ENCODE peak calls at places on chromosomes 16 and 17, in ten cellular contexts. Q is osteoblast, U is thoracic aorta, T is esophagus muscularis mucosa, E is uterus, H is tibial artery, P is cardiac fibroblast, V is hepatocyte, K is sigmoid colon, X is thyroid gland. B is an unnamed sample.

GRCh38 chr17:44121997-44122824 is 1.2 kb downstream of the HDAC5 start:
- DNase-seq in V (no peak), P (no peak), K (no peak), X (no peak), H (no peak), E (no peak), Q (peak; percentile 38), U (no peak), T (no peak), B (no peak)

GRCh38 chr17:27817731-27818130 is 17.4 kb upstream of the NOS2 start:
- DNase-seq in U (no peak), P (peak; percentile 27), T (no peak), H (no peak), X (no peak), K (no peak), V (no peak), E (no peak), Q (peak; percentile 53), B (no peak)

GRCh38 chr17:42878123-42878880 is 22.3 kb upstream of the G6PC1 start:
- DNase-seq in P (no peak), H (no peak), X (peak; percentile 49), V (peak; percentile 61), T (no peak), E (no peak), U (no peak), Q (no peak), K (no peak), B (peak; percentile 80)

GRCh38 chr16:72023962-72024361 is 15.4 kb downstream of the DHODH start:
- DNase-seq in V (no peak), X (peak; percentile 18), U (no peak), E (no peak), Q (no peak), T (no peak), P (peak; percentile 7), H (no peak), K (no peak), B (no peak)

GRCh38 chr16:28826141-28826540 is 3.3 kb downstream of the ATXN2L start:
- DNase-seq in U (no peak), E (no peak), V (no peak), X (no peak), P (no peak), T (no peak), H (no peak), K (no peak), Q (no peak), B (no peak)

GRCh38 chr16:22634913-22635312 is 124.2 kb downstream of the NPIPB5 start:
- DNase-seq in U (no peak), X (no peak), V (no peak), E (no peak), T (no peak), H (no peak), Q (no peak), P (no peak), K (no peak), B (no peak)

GRCh38 chr17:42843358-42843934 is 934 bp upstream of the AOC2 start:
- DNase-seq in T (no peak), U (no peak), P (peak; percentile 85), E (no peak), H (peak; percentile 47), Q (peak; percentile 95), K (no peak), V (peak; percentile 80), X (peak; percentile 21), B (no peak)

GRCh38 chr17:32755045-32755805 is 121.7 kb downstream of the MYO1D start:
- DNase-seq in E (no peak), Q (peak; percentile 54), H (no peak), T (no peak), U (no peak), K (no peak), X (no peak), P (peak; percentile 81), V (peak; percentile 61), B (no peak)

GRCh38 chr16:87437911-87438610 is 45.9 kb downstream of the MAP1LC3B start:
- DNase-seq in T (no peak), Q (peak; percentile 68), H (no peak), K (no peak), U (no peak), E (no peak), P (no peak), X (peak; percentile 51), V (no peak), B (no peak)

GRCh38 chr16:49439050-49439449 is 65.4 kb downstream of the C16orf78 start:
- DNase-seq in E (no peak), P (no peak), V (no peak), Q (no peak), T (no peak), H (no peak), K (peak; percentile 19), U (no peak), X (no peak), B (no peak)

GRCh38 chr16:49434733-49435132 is 61.1 kb downstream of the C16orf78 start:
- DNase-seq in V (no peak), X (no peak), U (no peak), E (no peak), K (peak; percentile 21), T (no peak), P (no peak), H (no peak), Q (no peak), B (no peak)

GRCh38 chr16:49436181-49436580 is 62.6 kb downstream of the C16orf78 start:
- DNase-seq in P (no peak), X (no peak), H (no peak), T (no peak), E (no peak), U (no peak), Q (no peak), V (no peak), K (peak; percentile 4), B (no peak)

GRCh38 chr16:49439676-49440075 is 66.1 kb downstream of the C16orf78 start:
- DNase-seq in K (peak; percentile 38), Q (no peak), X (no peak), P (no peak), E (no peak), T (no peak), V (no peak), H (no peak), U (no peak), B (no peak)

DNA sequence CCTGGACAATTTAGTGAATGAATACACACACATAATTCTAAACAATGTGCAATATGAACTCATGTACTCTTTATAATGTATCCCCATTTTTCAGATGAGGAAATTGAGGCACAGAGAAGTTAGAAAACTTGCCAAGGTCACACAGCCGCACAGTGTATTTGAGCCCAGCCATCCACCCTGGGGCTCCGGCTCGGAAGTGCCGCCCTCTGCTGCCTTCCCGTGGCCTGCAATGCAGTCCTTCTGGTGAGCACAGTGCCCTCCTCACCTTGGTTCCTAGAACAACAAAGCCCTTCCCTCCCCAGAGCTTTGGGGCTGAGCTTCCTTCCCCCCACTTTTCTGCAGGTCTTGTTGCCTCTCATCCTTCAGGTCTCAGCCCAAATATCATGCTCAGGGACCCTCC is 63.7 kb downstream of the C16orf78 start:
- DNase-seq in U (no peak), T (no peak), X (no peak), K (peak; percentile 27), H (no peak), Q (no peak), E (no peak), V (no peak), P (no peak), B (no peak)
- TF ChIP-seq CTCF in U (no peak), T (no peak), X (no peak), K (no peak), H (no peak), Q (no peak), E (no peak), V (no peak), P (no peak), B (no peak)

DNA sequence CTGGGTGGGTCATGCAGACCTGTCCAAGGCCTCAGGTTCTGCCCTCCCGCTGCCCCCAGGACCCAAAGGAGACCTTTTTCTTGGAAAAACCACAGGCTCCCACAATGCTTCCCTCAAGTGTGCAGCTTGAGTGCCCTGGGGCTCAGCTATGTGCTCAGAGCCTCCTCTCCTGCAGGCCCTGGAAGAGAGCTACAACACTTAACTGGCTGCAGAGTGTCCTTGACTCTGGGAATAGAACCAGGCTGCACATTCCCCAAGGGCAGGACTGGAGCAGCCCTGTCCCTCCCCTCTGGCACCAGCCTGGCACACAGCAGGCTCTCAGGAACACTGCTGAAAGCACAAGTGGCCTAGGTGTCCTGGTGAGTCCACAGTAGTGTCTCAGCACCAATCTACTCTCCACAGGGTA is 4.8 kb upstream of the SREBF1 start:
- DNase-seq in Q (peak; percentile 90), U (no peak), K (no peak), E (no peak), T (no peak), X (peak; percentile 97), V (no peak), P (no peak), H (no peak), B (no peak)
- H3K4me3 ChIP-seq in Q (no peak overlapping the region), U (no peak overlapping the region), K (no peak overlapping the region), E (no peak overlapping the region), T (no peak overlapping the region), X (no peak overlapping the region), V (no peak overlapping the region), P (no peak overlapping the region), H (no peak overlapping the region), B (no peak overlapping the region)

GRCh38 chr17:34283571-34283970 is 2.0 kb upstream of the CCL11 start:
- DNase-seq in E (no peak), K (no peak), P (peak; percentile 44), T (no peak), H (no peak), X (no peak), U (no peak), Q (no peak), V (no peak), B (no peak)

GRCh38 chr17:34287858-34288257 is 2.3 kb downstream of the CCL11 start:
- DNase-seq in P (no peak), T (no peak), K (no peak), H (no peak), Q (no peak), U (no peak), X (no peak), E (no peak), V (no peak), B (no peak)

GRCh38 chr17:34285304-34285792 is at the start of gene CCL11:
- DNase-seq in K (no peak), U (no peak), Q (no peak), T (no peak), V (no peak), H (no peak), X (no peak), P (no peak), E (no peak), B (no peak)
- TF ChIP-seq CTCF in K (no peak), U (no peak), Q (no peak), T (no peak), V (no peak), H (no peak), X (no peak), P (no peak), E (no peak), B (no peak)

DNA sequence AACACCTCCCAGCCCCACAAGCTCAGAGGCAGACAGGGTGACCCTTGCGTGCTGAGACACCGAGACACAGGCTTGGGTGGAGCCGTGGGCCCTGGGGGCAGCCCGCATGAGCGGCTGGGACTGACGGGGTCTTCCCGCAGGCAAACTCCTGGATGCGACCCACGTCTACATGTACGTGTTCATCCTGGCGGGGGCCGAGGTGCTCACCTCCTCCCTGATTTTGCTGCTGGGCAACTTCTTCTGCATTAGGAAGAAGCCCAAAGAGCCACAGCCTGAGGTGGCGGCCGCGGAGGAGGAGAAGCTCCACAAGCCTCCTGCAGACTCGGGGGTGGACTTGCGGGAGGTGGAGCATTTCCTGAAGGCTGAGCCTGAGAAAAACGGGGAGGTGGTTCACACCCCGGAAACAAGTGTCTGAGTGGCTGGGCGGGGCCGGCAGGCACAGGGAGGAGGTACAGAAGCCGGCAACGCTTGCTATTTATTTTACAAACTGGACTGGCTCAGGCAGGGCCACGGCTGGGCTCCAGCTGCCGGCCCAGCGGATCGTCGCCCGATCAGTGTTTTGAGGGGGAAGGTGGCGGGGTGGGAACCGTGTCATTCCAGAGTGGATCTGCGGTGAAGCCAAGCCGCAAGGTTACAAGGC is 9.8 kb downstream of the SLC16A3 start:
- DNase-seq in P (peak; percentile 81), E (peak; percentile 84), K (peak; percentile 94), V (peak; percentile 74), Q (peak; percentile 98), T (no peak), U (no peak), H (peak; percentile 81), X (peak; percentile 97), B (peak; percentile 92)
- H3K4me3 ChIP-seq in P (no peak overlapping the region), E (no peak overlapping the region), K (no peak overlapping the region), V (no peak overlapping the region), Q (no peak overlapping the region), T (peak overlapping the region; percentile 30), U (peak overlapping the region; percentile 31), H (peak overlapping the region; percentile 33), X (peak overlapping the region; percentile 3), B (no peak overlapping the region)